ENCODE peak calls at places on chromosomes 2 and 18, in nine cellular contexts. T is T-helper 17 cell; P is upper lobe of right lung; Q is left lung; H is activated CD4-positive, CD25-positive, alpha-beta regulatory T cell treated with anti-CD3 and anti-CD28 coated beads, Interleukin-2, amount 50 U/mL, for 24 hours; I is lower lobe of right lung; B is K562; C is RWPE2; O is pancreas. Y is an unnamed sample.
A peak's percentile ranks its signal among the peaks of the same experiment; 100 is the strongest.

GRCh38 chr18:42765225-42765624 is 350.3 kb downstream of the RIT2 start:
- ATAC-seq in T (no peak), P (no peak), Q (no peak), H (no peak), I (no peak), B (no peak), C (no peak), O (no peak), Y (no peak)

GRCh38 chr18:8300749-8301148 is 308.5 kb upstream of the RAB12 start:
- ATAC-seq in T (no peak), P (no peak), Q (no peak), H (no peak), I (no peak), B (no peak), C (no peak), O (no peak), Y (no peak)

GRCh38 chr2:205811387-205811786 is 129.1 kb downstream of the NRP2 start:
- ATAC-seq in T (no peak), P (no peak), Q (no peak), H (no peak), I (no peak), B (no peak), C (no peak), O (no peak), Y (no peak)

GRCh38 chr2:25491966-25492532 is 150.3 kb upstream of the DNMT3A start:
- ATAC-seq in T (no peak), P (no peak), Q (peak; percentile 62), H (no peak), I (no peak), B (no peak), C (peak; percentile 70), O (peak; percentile 56), Y (no peak)

GRCh38 chr2:37916512-37917082 is 8.5 kb upstream of the RMDN2 start:
- ATAC-seq in T (no peak), P (peak; percentile 85), Q (peak; percentile 73), H (no peak), I (peak; percentile 87), B (no peak), C (peak; percentile 92), O (peak; percentile 78), Y (peak; percentile 99)

GRCh38 chr2:155975734-155976133 is 356.8 kb downstream of the NR4A2 start:
- ATAC-seq in T (no peak), P (no peak), Q (no peak), H (no peak), I (no peak), B (no peak), C (no peak), O (no peak), Y (no peak)

GRCh38 chr2:27752551-27753237 is 18.8 kb upstream of the MRPL33 start:
- ATAC-seq in T (no peak), P (peak; percentile 56), Q (peak; percentile 77), H (no peak), I (peak; percentile 69), B (peak; percentile 68), C (peak; percentile 69), O (peak; percentile 87), Y (peak; percentile 66)

GRCh38 chr2:143787674-143788073 is 658.5 kb downstream of the ARHGAP15 start:
- ATAC-seq in T (no peak), P (no peak), Q (no peak), H (no peak), I (no peak), B (no peak), C (no peak), O (no peak), Y (no peak)

GRCh38 chr2:200422532-200423262 is 87.2 kb downstream of the KCTD18 start:
- ATAC-seq in T (no peak), P (no peak), Q (no peak), H (no peak), I (no peak), B (no peak), C (no peak), O (no peak), Y (no peak)

GRCh38 chr2:164897521-164898260 is 56.1 kb upstream of the COBLL1 start:
- ATAC-seq in T (no peak), P (no peak), Q (no peak), H (no peak), I (no peak), B (no peak), C (no peak), O (no peak), Y (no peak)

GRCh38 chr2:69762513-69763494 is 20.9 kb downstream of the ANXA4 start:
- ATAC-seq in T (no peak), P (peak; percentile 75), Q (peak; percentile 67), H (no peak), I (peak; percentile 67), B (no peak), C (no peak), O (peak; percentile 32), Y (peak; percentile 82)

GRCh38 chr2:189624648-189625355 is 36.5 kb upstream of the ASNSD1 start:
- ATAC-seq in T (no peak), P (peak; percentile 27), Q (peak; percentile 49), H (no peak), I (no peak), B (peak; percentile 74), C (peak; percentile 81), O (no peak), Y (no peak)

GRCh38 chr2:102099536-102100293 is 42.8 kb upstream of the IL1R1 start:
- ATAC-seq in T (no peak), P (no peak), Q (no peak), H (no peak), I (no peak), B (no peak), C (no peak), O (peak; percentile 35), Y (peak; percentile 37)

GRCh38 chr2:40129725-40130124 is 322.2 kb downstream of the SLC8A1 start:
- ATAC-seq in T (no peak), P (no peak), Q (no peak), H (no peak), I (no peak), B (no peak), C (no peak), O (no peak), Y (no peak)

Y was measured in esophagus mucosa.